ENCODE peak calls at places on chromosome 1, in six cellular contexts. One of them, this sample, is unnamed.

GRCh38 chr1:228062085-228062791 is 20.3 kb upstream of the ARF1 start:
- DNase-seq in endothelial cell: no peak
- DNase-seq in fibroblast of lung: no peak
- DNase-seq in WTC11: no peak
- DNase-seq in cardiac muscle cell: no peak
- DNase-seq in tibial nerve: peak; percentile 5
- DNase-seq in this sample: no peak

GRCh38 chr1:224340711-224341384 is 10.9 kb upstream of the NVL start:
- DNase-seq in endothelial cell: peak; percentile 21
- DNase-seq in fibroblast of lung: peak; percentile 3
- DNase-seq in WTC11: peak; percentile 67
- DNase-seq in cardiac muscle cell: peak; percentile 15
- DNase-seq in tibial nerve: no peak
- DNase-seq in this sample: peak; percentile 20

GRCh38 chr1:153752561-153753195 is 22.5 kb upstream of the SLC27A3 start:
- DNase-seq in endothelial cell: no peak
- DNase-seq in fibroblast of lung: peak; percentile 85
- DNase-seq in WTC11: no peak
- DNase-seq in cardiac muscle cell: peak; percentile 93
- DNase-seq in tibial nerve: no peak
- DNase-seq in this sample: no peak

GRCh38 chr1:87404306-87404705 is 75.6 kb downstream of the LMO4 start:
- DNase-seq in endothelial cell: no peak
- DNase-seq in fibroblast of lung: no peak
- DNase-seq in WTC11: no peak
- DNase-seq in cardiac muscle cell: no peak
- DNase-seq in tibial nerve: no peak
- DNase-seq in this sample: no peak

GRCh38 chr1:93692451-93692861 is 10.8 kb upstream of the BCAR3 start:
- DNase-seq in endothelial cell: no peak
- DNase-seq in fibroblast of lung: peak; percentile 30
- DNase-seq in WTC11: no peak
- DNase-seq in cardiac muscle cell: no peak
- DNase-seq in tibial nerve: no peak
- DNase-seq in this sample: no peak

GRCh38 chr1:192489748-192490147 is 85.8 kb upstream of the RGS1 start:
- DNase-seq in endothelial cell: peak; percentile 22
- DNase-seq in fibroblast of lung: peak; percentile 92
- DNase-seq in WTC11: no peak
- DNase-seq in cardiac muscle cell: peak; percentile 91
- DNase-seq in tibial nerve: no peak
- DNase-seq in this sample: no peak

GRCh38 chr1:24737368-24738117 is 7.7 kb upstream of the CLIC4 start:
- DNase-seq in endothelial cell: no peak
- DNase-seq in fibroblast of lung: no peak
- DNase-seq in WTC11: no peak
- DNase-seq in cardiac muscle cell: no peak
- DNase-seq in tibial nerve: peak; percentile 5
- DNase-seq in this sample: no peak

GRCh38 chr1:10943991-10944730 is 68.3 kb upstream of the TARDBP start:
- DNase-seq in endothelial cell: no peak
- DNase-seq in fibroblast of lung: peak; percentile 34
- DNase-seq in WTC11: no peak
- DNase-seq in cardiac muscle cell: peak; percentile 45
- DNase-seq in tibial nerve: no peak
- DNase-seq in this sample: no peak

GRCh38 chr1:218211241-218211640 is 73.9 kb upstream of the RRP15 start:
- DNase-seq in endothelial cell: no peak
- DNase-seq in fibroblast of lung: peak; percentile 5
- DNase-seq in WTC11: no peak
- DNase-seq in cardiac muscle cell: peak; percentile 6
- DNase-seq in tibial nerve: no peak
- DNase-seq in this sample: no peak

GRCh38 chr1:53110370-53111072 is 31.9 kb downstream of the SLC1A7 start:
- DNase-seq in endothelial cell: no peak
- DNase-seq in fibroblast of lung: peak; percentile 65
- DNase-seq in WTC11: no peak
- DNase-seq in cardiac muscle cell: peak; percentile 54
- DNase-seq in tibial nerve: no peak
- DNase-seq in this sample: no peak

GRCh38 chr1:34929853-34930701 is 627 bp upstream of the DLGAP3 start:
- DNase-seq in endothelial cell: peak; percentile 30
- DNase-seq in fibroblast of lung: no peak
- DNase-seq in WTC11: peak; percentile 67
- DNase-seq in cardiac muscle cell: no peak
- DNase-seq in tibial nerve: no peak
- DNase-seq in this sample: no peak

GRCh38 chr1:12406218-12407021 is 176.6 kb downstream of the VPS13D start:
- DNase-seq in endothelial cell: no peak
- DNase-seq in fibroblast of lung: peak; percentile 68
- DNase-seq in WTC11: no peak
- DNase-seq in cardiac muscle cell: peak; percentile 90
- DNase-seq in tibial nerve: no peak
- DNase-seq in this sample: no peak

GRCh38 chr1:12404918-12405317 is 175.1 kb downstream of the VPS13D start:
- DNase-seq in endothelial cell: no peak
- DNase-seq in fibroblast of lung: no peak
- DNase-seq in WTC11: no peak
- DNase-seq in cardiac muscle cell: no peak
- DNase-seq in tibial nerve: no peak
- DNase-seq in this sample: no peak

GRCh38 chr1:12402844-12403243 is 173.0 kb downstream of the VPS13D start:
- DNase-seq in endothelial cell: no peak
- DNase-seq in fibroblast of lung: no peak
- DNase-seq in WTC11: no peak
- DNase-seq in cardiac muscle cell: no peak
- DNase-seq in tibial nerve: no peak
- DNase-seq in this sample: no peak

GRCh38 chr1:12407962-12408288 is 178.1 kb downstream of the VPS13D start:
- DNase-seq in endothelial cell: no peak
- DNase-seq in fibroblast of lung: no peak
- DNase-seq in WTC11: no peak
- DNase-seq in cardiac muscle cell: no peak
- DNase-seq in tibial nerve: no peak
- DNase-seq in this sample: no peak

GRCh38 chr1:12405325-12406217 is 175.7 kb downstream of the VPS13D start:
- DNase-seq in endothelial cell: no peak
- DNase-seq in fibroblast of lung: peak; percentile 58
- DNase-seq in WTC11: no peak
- DNase-seq in cardiac muscle cell: peak; percentile 83
- DNase-seq in tibial nerve: peak; percentile 36
- DNase-seq in this sample: no peak
- TF ChIP-seq CTCF in endothelial cell: peak; percentile 43
- TF ChIP-seq CTCF in fibroblast of lung: peak; percentile 35
- TF ChIP-seq CTCF in WTC11: no peak
- TF ChIP-seq CTCF in cardiac muscle cell: peak; percentile 50
- TF ChIP-seq CTCF in tibial nerve: peak; percentile 60
- TF ChIP-seq CTCF in this sample: peak; percentile 30

DNA sequence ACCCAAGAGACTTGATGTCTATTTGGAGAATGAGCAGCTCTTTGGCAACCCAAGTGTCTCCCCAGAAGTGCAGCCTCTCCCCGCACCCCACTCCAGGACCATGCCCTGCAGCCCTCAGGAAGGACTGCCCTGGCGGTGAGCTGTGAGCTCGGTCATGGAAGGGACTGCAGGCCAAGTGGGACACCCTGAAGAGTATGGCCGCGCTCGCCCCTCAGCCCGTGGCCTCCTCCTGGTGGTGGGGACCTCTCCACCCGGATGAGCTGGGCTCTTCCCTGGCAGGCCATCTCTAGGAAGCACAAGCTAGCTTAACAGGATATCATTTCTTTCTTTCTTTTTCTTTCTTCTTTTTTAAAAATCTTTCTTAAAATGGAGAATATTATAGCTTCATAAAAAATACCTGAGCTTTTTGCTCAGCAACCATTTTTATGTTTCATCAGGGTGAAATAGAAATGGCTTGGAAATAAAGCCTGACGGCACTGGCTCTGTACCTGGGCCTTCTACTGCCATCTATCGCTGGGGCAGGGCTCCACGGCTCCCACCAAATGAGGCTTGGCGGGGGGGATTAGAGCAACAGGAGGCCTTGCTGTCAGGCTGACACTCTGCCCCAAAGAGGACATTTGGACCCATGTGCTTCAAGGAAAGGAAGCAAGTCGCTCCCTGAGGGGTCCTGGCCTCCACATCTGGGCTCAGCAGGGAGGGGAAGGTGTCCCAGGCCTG is 296.2 kb upstream of the VAMP3 start:
- DNase-seq in endothelial cell: no peak
- DNase-seq in fibroblast of lung: no peak
- DNase-seq in WTC11: peak; percentile 51
- DNase-seq in cardiac muscle cell: no peak
- DNase-seq in tibial nerve: no peak
- DNase-seq in this sample: no peak
- TF ChIP-seq CTCF in endothelial cell: no peak
- TF ChIP-seq CTCF in fibroblast of lung: no peak
- TF ChIP-seq CTCF in WTC11: no peak
- TF ChIP-seq CTCF in cardiac muscle cell: no peak
- TF ChIP-seq CTCF in tibial nerve: no peak
- TF ChIP-seq CTCF in this sample: no peak

GRCh38 chr1:207401578-207401977 is 52.5 kb upstream of the CR2 start:
- DNase-seq in endothelial cell: no peak
- DNase-seq in fibroblast of lung: no peak
- DNase-seq in WTC11: peak; percentile 36
- DNase-seq in cardiac muscle cell: no peak
- DNase-seq in tibial nerve: no peak
- DNase-seq in this sample: no peak
- TF ChIP-seq CTCF in endothelial cell: no peak
- TF ChIP-seq CTCF in fibroblast of lung: no peak
- TF ChIP-seq CTCF in WTC11: no peak
- TF ChIP-seq CTCF in cardiac muscle cell: no peak
- TF ChIP-seq CTCF in tibial nerve: no peak
- TF ChIP-seq CTCF in this sample: no peak

DNA sequence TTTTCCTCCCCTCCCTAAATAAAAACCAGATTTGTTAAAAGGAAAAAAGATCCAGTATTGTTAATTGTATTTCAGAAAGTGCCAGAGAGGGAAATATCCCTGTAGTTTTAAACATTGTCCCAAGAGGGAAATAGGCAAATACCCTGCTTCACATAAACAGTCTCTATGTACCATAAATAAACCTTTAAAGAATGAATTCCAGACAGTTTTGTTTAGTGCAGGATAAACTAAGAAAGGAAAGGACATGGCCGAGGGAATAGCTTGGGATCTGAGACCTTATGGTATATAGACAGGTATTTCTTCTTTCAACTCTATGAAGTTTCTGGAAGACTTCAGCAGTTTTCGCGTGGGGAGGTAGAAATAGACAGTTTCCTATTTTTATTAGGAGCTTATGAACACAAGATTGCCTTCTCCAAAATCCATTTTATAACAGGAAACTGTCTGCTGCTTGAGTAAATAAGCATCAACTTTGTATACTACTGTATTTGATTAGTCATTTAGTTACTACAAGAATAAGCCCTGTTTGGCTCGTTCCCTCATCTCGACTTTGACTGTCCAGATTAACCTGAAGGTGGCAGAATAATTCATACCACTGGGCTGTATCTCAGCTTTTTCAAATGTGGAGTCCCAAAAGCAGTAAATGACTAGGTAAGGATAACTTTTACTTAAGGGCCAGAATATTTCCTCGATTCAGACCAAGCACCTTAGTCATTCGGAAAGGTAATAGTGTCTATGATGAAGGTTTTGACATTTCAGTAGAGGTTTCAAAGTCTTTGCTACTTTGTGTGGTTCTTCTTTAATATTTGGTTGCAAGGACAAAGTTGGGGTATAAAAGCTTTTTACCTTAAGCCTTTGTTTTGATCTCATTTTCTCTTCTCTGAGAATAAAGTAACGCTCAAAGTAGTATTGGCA is 177.5 kb downstream of the VPS13D start:
- DNase-seq in endothelial cell: no peak
- DNase-seq in fibroblast of lung: peak; percentile 80
- DNase-seq in WTC11: no peak
- DNase-seq in cardiac muscle cell: peak; percentile 82
- DNase-seq in tibial nerve: no peak
- DNase-seq in this sample: no peak
- TF ChIP-seq CTCF in endothelial cell: no peak
- TF ChIP-seq CTCF in fibroblast of lung: peak; percentile 49
- TF ChIP-seq CTCF in WTC11: no peak
- TF ChIP-seq CTCF in cardiac muscle cell: peak; percentile 45
- TF ChIP-seq CTCF in tibial nerve: peak; percentile 25
- TF ChIP-seq CTCF in this sample: no peak

GRCh38 chr1:45569962-45570581 is 13.8 kb upstream of the NASP start:
- DNase-seq in endothelial cell: peak; percentile 71
- DNase-seq in fibroblast of lung: peak; percentile 80
- DNase-seq in WTC11: peak; percentile 79
- DNase-seq in cardiac muscle cell: peak; percentile 87
- DNase-seq in tibial nerve: peak; percentile 59
- DNase-seq in this sample: peak; percentile 74
- TF ChIP-seq CTCF in endothelial cell: peak; percentile 94
- TF ChIP-seq CTCF in fibroblast of lung: peak; percentile 99
- TF ChIP-seq CTCF in WTC11: peak; percentile 98
- TF ChIP-seq CTCF in cardiac muscle cell: peak; percentile 97
- TF ChIP-seq CTCF in tibial nerve: peak; percentile 87
- TF ChIP-seq CTCF in this sample: peak; percentile 89

GRCh38 chr1:240732390-240732789 is 120.4 kb upstream of the GREM2 start:
- DNase-seq in endothelial cell: no peak
- DNase-seq in fibroblast of lung: peak; percentile 77
- DNase-seq in WTC11: no peak
- DNase-seq in cardiac muscle cell: peak; percentile 64
- DNase-seq in tibial nerve: no peak
- DNase-seq in this sample: no peak
- TF ChIP-seq CTCF in endothelial cell: peak; percentile 83
- TF ChIP-seq CTCF in fibroblast of lung: peak; percentile 73
- TF ChIP-seq CTCF in WTC11: peak; percentile 33
- TF ChIP-seq CTCF in cardiac muscle cell: peak; percentile 62
- TF ChIP-seq CTCF in tibial nerve: peak; percentile 37
- TF ChIP-seq CTCF in this sample: peak; percentile 71